ENCODE peak calls at places on chromosomes 5 and 9, in four cellular contexts. C is PC-3, A is sigmoid colon, W is WERI-Rb-1. I is an unnamed sample.

GRCh38 chr5:53246042-53246836 is 136.7 kb upstream of the MOCS2 start:
- DNase-seq in A (no peak), W (no peak), C (peak), I (peak)

GRCh38 chr9:13707635-13708410 is 428.3 kb upstream of the MPDZ start:
- DNase-seq in W (no peak), A (no peak), C (peak), I (peak)

GRCh38 chr5:540215-541147 is 16.2 kb upstream of the SLC9A3 start:
- DNase-seq in C (no peak), W (no peak), A (peak), I (no peak)

GRCh38 chr9:114385412-114386181 is 2.2 kb downstream of the AKNA start:
- DNase-seq in A (peak), C (peak), W (no peak), I (peak)

GRCh38 chr9:33106827-33107621 is 30.6 kb upstream of the SMU1 start:
- DNase-seq in C (peak), W (no peak), A (peak), I (peak)

GRCh38 chr9:115649991-115650472 is 503.6 kb upstream of the PAPPA start:
- DNase-seq in W (no peak), C (no peak), A (peak), I (peak)

GRCh38 chr5:163104496-163104895 is 332.9 kb upstream of the CCNG1 start:
- DNase-seq in C (peak), W (peak), A (no peak), I (no peak)

GRCh38 chr5:148808864-148809642 is 17.4 kb upstream of the ADRB2 start:
- DNase-seq in A (no peak), C (peak), W (peak), I (no peak)

GRCh38 chr9:82188817-82189216 is 200.2 kb downstream of the SPATA31D1 start:
- DNase-seq in C (no peak), A (no peak), W (no peak), I (no peak)

GRCh38 chr9:111148994-111149759 is 110.9 kb upstream of the LPAR1 start:
- DNase-seq in W (no peak), A (no peak), C (peak), I (peak)

GRCh38 chr5:104344809-104345512 is 782.4 kb upstream of the NUDT12 start:
- DNase-seq in W (peak), A (no peak), C (peak), I (peak)

GRCh38 chr9:37035472-37036236 is 1.6 kb upstream of the PAX5 start:
- DNase-seq in A (no peak), W (no peak), C (no peak), I (no peak)

GRCh38 chr5:148697821-148698196 is 43.5 kb upstream of the HTR4 start:
- DNase-seq in W (no peak), A (no peak), C (no peak), I (no peak)

GRCh38 chr9:38334234-38334633 is 58.3 kb upstream of the ALDH1B1 start:
- DNase-seq in A (no peak), C (no peak), W (no peak), I (no peak)

GRCh38 chr5:149647334-149647733 is 66.0 kb downstream of the ARHGEF37 start:
- DNase-seq in C (no peak), W (no peak), A (no peak), I (no peak)

GRCh38 chr5:142548739-142549275 is 137.1 kb downstream of the FGF1 start:
- DNase-seq in C (peak), W (peak), A (peak), I (peak)

DNA sequence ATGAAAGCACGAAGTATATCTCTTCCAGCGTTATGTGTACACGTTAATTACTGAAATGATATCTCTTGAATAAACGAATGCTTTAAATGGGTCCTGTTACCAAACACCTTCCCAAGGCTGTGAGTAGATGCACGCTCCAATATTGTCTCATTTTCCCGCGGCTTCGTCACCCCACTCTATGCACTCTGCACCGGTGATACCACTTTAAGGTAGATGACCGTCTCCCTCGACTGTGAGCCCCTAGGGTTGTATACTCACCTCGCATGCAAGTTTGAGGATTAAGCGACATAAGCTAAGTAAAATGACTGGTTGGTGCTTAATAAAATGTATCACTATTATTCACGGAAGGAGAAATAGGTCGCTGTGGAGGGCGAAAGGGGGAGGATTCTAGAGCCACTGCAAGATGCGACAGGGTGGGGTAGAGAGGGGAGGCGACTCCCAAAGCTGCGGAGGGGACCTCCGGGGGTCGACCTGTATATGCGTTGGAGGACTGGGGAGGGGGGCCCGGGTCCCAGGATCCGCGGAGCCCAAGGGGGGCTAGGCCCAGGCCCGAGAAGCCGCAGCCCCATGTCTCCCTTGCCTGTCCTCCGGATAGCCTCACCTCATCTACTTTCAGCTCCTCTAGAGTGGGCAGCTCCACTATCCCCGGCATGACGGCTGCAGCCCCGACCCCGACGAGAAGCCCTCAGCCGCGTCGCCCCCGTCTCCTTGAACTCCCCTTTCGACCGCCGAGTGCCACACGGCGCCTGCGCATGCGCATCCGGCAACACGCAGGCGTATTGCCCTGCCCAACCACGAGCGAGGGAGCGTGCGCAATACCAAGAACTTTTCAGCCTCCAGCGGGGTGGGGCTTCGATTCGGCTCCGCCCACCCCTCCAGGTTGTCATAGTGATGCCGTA is at the start of the genes MORN5 and NDUFA8:
- DNase-seq in A (peak), C (peak), W (peak), I (peak)
- TF ChIP-seq CTCF in A (peak), C (no peak), W (no peak), I (no peak)

DNA sequence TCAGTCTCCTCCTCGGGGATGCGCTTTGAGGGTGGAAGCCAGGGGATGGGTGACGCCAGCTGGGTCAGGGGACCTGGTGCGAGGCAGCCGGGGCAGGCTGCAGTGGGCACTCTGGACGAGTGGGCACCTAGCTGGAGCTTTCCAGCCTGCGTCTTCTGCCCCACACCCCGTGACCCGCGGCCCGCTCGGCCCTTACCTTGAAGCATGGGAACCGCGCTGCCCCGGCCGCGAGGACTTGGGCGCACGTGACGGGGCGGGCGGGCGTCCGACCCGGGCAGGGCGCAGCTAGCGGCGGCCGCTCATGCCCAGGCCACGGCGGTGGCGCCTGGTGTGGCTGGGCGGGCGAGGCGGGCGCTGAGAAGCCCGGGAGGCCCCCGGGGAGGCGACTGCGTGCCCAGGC is 308 bp downstream of the FAM163B start:
- DNase-seq in A (no peak), W (no peak), C (no peak), I (no peak)
- H3K4me3 ChIP-seq in A (peak), W (peak), C (no peak), I (no peak)

GRCh38 chr5:134268019-134268601 is 42.2 kb upstream of the PPP2CA start:
- DNase-seq in A (no peak), W (no peak), C (no peak), I (no peak)
- TF ChIP-seq CTCF in A (no peak), W (no peak), C (no peak), I (no peak)

GRCh38 chr9:130284690-130285089 is 19.1 kb downstream of the HMCN2 start:
- DNase-seq in A (peak), C (no peak), W (no peak), I (no peak)

GRCh38 chr9:130285271-130285670 is 19.7 kb downstream of the HMCN2 start:
- DNase-seq in C (no peak), W (no peak), A (no peak), I (no peak)

GRCh38 chr9:130284249-130284625 is 18.7 kb downstream of the HMCN2 start:
- DNase-seq in W (no peak), A (peak), C (no peak), I (no peak)

GRCh38 chr9:130283514-130284248 is 18.1 kb downstream of the HMCN2 start:
- DNase-seq in A (peak), W (no peak), C (no peak), I (no peak)

GRCh38 chr9:130282000-130282700 is 16.6 kb downstream of the HMCN2 start:
- DNase-seq in W (no peak), A (peak), C (no peak), I (no peak)
- H3K4me3 ChIP-seq in W (no peak), A (peak), C (no peak), I (no peak)

GRCh38 chr5:141234109-141234508 is 11.0 kb downstream of the PCDHB14 start:
- DNase-seq in C (no peak), W (no peak), A (no peak), I (peak)
- TF ChIP-seq CTCF in C (no peak), W (peak), A (no peak), I (peak)

GRCh38 chr5:168851902-168852321 is 272.7 kb upstream of the PANK3 start:
- DNase-seq in W (no peak), C (peak), A (no peak), I (peak)

GRCh38 chr5:168853972-168854371 is 274.8 kb upstream of the PANK3 start:
- DNase-seq in C (no peak), A (no peak), W (no peak), I (no peak)

GRCh38 chr5:168850683-168851082 is 271.5 kb upstream of the PANK3 start:
- DNase-seq in C (no peak), W (no peak), A (no peak), I (no peak)

DNA sequence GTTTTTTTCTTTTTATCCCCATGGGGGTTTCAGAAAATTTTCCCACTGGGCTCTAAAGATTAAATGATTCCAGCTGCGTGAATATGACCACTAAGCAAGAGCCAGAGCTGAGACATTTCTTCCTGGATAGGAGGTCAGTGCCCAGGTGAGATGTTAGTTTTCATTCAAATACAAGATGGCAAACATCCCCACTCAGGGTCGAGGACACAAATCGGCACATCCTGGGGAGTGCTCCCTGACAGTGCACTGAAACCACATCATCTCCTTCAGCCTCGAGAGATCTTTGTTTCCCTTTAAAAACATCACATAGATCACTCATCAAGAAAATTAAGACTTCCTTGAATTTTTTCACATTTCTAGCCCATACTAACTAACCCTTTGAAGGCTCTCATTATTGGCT is 273.2 kb upstream of the PANK3 start:
- DNase-seq in W (no peak), C (no peak), A (no peak), I (no peak)
- H3K4me3 ChIP-seq in W (no peak), C (no peak), A (no peak), I (no peak)

DNA sequence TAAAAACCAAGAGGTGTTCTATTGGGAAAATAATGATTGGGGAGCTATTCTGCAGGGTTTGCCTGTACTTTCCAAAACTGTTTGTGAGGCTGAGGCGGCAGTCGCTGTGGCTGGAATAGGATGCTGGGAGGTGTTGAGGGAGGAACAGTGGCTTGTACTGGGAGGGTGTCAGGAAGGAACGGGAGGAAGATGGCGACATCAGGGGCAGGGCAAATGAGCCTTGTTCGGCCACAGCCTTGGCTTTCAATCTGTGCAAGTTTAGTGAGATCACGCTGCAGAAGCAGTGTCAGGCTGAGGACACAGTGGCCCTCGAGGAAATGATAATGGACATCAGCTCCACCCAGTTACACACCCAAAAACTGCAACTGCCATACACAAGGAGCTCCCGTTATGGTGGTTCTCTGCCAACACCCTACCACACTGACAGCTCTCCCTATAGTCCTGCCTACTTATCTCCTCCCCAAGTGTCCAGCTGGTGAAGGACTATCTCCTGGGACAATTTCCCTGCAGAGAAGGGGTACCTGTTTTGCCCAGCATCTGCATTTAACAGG is 27.3 kb downstream of the KIF2A start:
- DNase-seq in A (no peak), W (no peak), C (no peak), I (no peak)
- TF ChIP-seq CTCF in A (no peak), W (no peak), C (no peak), I (no peak)

GRCh38 chr5:173228639-173229380 is 6.2 kb downstream of the NKX2-5 start:
- DNase-seq in W (no peak), C (no peak), A (no peak), I (no peak)
- H3K4me3 ChIP-seq in W (no peak), C (no peak), A (peak), I (no peak)

GRCh38 chr9:17843236-17843635 is 264.4 kb downstream of the SH3GL2 start:
- DNase-seq in W (peak), A (no peak), C (no peak), I (no peak)

GRCh38 chr9:17833846-17834245 is 255.0 kb downstream of the SH3GL2 start:
- DNase-seq in W (no peak), A (no peak), C (no peak), I (no peak)

GRCh38 chr9:17832812-17833211 is 253.9 kb downstream of the SH3GL2 start:
- DNase-seq in W (no peak), C (peak), A (no peak), I (no peak)

GRCh38 chr9:17839744-17840143 is 260.9 kb downstream of the SH3GL2 start:
- DNase-seq in W (no peak), C (no peak), A (no peak), I (no peak)

DNA sequence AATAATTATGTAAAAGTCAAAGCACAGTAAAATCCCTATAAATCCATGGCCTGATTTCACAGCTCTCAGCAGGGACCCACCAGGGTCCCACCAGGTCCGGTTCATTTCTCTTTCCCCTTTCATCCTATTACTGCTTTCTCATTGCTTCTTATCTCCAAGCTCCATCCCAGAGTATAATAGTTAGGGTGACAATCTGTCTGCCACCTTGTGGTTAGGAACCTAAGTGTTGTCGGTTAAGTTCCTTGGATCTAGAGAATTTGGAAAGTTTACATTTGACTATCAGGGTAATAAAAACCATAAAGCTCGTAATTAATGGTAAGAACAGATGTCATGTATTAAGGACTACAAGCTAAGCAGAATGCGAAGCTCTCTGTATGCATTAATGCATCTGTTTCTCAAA is 259.1 kb downstream of the SH3GL2 start:
- DNase-seq in W (no peak), C (peak), A (no peak), I (peak)
- TF ChIP-seq CTCF in W (no peak), C (peak), A (no peak), I (no peak)

I was measured in choroid plexus epithelial cell.